ENCODE peak calls at places on chromosomes 6 and 20, in six cellular contexts. Q is mesendoderm, N is H1, A is IMR-90, Z is mesenchymal stem cell, U is neuronal stem cell. Y is an unnamed sample.

GRCh38 chr20:5191829-5192569 is 65.2 kb downstream of the CDS2 start:
- DNase-seq in Q (peak), N (no peak), U (peak), Z (peak), A (peak), Y (peak)

GRCh38 chr6:108365488-108365887 is 70.6 kb downstream of the AFG1L start:
- DNase-seq in N (no peak), U (no peak), Z (no peak), Q (no peak), A (no peak), Y (no peak)

GRCh38 chr6:101396552-101397173 is 3.2 kb downstream of the GRIK2 start:
- DNase-seq in Q (peak), Z (peak), A (peak), N (no peak), U (peak), Y (peak)

GRCh38 chr6:136822051-136822378 is 377 bp upstream of the PEX7 start:
- DNase-seq in Z (no peak), Q (no peak), A (peak), U (no peak), N (no peak), Y (peak)

GRCh38 chr6:74289881-74290280 is 593.9 kb downstream of the CD109 start:
- DNase-seq in A (peak), Q (no peak), N (no peak), Z (peak), U (no peak), Y (no peak)

GRCh38 chr20:58112017-58112781 is 116.3 kb downstream of the ANKRD60 start:
- DNase-seq in N (no peak), U (no peak), Q (no peak), A (peak), Z (no peak), Y (peak)

GRCh38 chr20:22473293-22473692 is 111.1 kb downstream of the FOXA2 start:
- DNase-seq in N (no peak), A (no peak), Z (no peak), U (no peak), Q (peak), Y (no peak)

GRCh38 chr6:74369556-74369993 is 673.6 kb downstream of the CD109 start:
- DNase-seq in Z (peak), A (peak), N (no peak), Q (no peak), U (no peak), Y (no peak)

DNA sequence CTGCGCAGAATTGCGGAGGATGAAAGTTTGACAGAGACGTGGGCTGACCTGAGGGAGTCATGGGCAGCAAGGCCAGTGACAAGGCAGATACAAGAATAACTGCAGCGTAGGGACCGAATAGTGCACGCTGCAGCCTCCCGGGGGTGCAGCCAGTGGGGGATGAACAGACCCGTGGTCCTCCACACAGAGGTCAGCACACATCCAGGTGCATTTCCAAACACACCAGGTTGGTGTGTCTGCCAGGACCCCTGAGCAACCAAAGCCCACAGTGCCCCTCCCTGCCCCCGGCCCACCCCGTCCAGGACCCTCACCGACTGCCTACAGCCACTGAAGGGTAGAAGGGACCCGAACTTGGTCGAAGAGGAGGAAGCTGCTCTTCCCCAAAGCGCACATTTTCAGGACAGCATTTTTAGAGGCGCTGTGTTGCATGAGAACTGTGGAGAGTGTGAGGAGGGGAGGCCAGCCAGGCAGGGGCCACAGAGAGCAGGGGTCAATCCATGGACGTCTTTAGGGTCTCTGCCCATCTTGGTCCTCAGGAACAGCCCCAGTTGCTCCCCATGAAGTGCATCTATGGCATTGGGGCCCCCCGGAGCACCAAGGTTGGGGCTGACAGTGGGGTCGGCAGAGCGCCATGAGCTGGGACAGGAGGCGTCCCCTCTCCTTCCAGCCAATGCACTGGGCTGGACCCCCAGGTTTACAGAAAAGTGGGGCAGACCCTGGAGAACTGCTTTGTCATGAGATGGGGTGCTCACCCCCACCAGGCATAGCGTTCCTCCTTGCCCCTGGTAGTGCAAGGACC is 157.8 kb upstream of the AFDN start:
- DNase-seq in Z (no peak), Q (no peak), A (no peak), N (no peak), U (no peak), Y (no peak)
- H2BK5ac ChIP-seq in Z (no peak), Q (no peak), A (no peak), N (no peak), U (peak), Y (no peak)

GRCh38 chr6:26234421-26235239 is 130.4 kb upstream of the BTN3A2 start:
- DNase-seq in Z (peak), A (peak), N (no peak), U (no peak), Q (peak), Y (peak)
- H4K8ac ChIP-seq in Z (peak), A (no peak), N (no peak), U (no peak), Q (no peak), Y (no peak)

DNA sequence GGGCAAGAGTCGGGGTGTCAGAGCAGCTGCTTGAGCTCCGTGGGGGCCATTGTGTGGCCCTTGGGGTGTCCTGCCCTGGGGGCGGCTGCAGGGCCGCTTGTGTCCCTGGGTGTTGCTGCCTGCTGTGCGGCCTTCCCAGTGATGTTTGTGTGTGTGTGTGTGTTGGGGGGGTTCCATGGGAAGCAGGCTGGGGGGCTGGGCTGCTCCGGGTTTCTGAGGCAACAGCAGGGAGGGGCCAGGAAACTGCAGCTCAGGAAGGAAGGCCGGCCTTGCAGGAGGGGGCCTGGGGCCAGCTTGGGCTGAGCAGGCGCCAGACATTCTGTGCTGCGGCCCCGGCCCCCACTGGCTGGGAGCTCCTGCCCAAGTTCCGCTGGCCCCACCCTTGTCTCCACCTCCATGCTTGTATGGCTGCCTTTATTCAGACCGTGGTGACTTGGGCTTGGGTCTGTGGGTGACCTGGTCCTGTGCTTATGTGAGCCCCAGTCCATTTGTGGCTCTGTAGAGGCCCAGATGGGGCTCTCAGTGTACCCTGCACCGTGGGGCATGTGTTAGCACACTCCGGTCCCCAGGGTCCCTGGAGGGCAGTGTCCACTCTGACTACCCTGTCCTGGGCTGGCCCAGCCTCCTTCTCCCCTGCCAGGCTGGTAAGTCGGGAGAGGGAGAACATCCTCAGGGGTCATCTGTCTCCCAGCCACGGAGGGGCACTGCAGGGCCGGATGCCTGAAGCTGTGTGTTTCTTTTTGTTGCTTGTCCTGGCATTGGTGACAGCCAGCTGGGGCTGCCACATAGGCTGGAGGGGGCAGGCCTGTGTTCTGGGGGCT is 4.6 kb upstream of the SOX18 start:
- DNase-seq in Q (peak), U (no peak), Z (peak), A (no peak), N (no peak), Y (peak)
- H2BK5ac ChIP-seq in Q (peak), U (peak), Z (no peak), A (no peak), N (peak), Y (no peak)

GRCh38 chr6:37222992-37223391 is 34.6 kb upstream of the TBC1D22B start:
- DNase-seq in N (no peak), A (no peak), Q (no peak), U (no peak), Z (no peak), Y (no peak)

GRCh38 chr6:37221585-37222124 is 35.9 kb upstream of the TBC1D22B start:
- DNase-seq in N (no peak), Q (peak), A (no peak), Z (no peak), U (no peak), Y (no peak)

GRCh38 chr6:37218501-37218900 is 39.1 kb upstream of the TBC1D22B start:
- DNase-seq in U (no peak), A (no peak), Z (no peak), N (no peak), Q (no peak), Y (no peak)

GRCh38 chr6:37225350-37226169 is 32.0 kb upstream of the TBC1D22B start:
- DNase-seq in A (no peak), Z (no peak), U (no peak), Q (no peak), N (no peak), Y (no peak)

GRCh38 chr6:37222125-37222967 is 35.2 kb upstream of the TBC1D22B start:
- DNase-seq in Q (peak), Z (peak), A (peak), N (peak), U (peak), Y (peak)
- H4K8ac ChIP-seq in Q (no peak), Z (peak), A (peak), N (peak), U (no peak), Y (no peak)

GRCh38 chr6:142927274-142927586 is 17.7 kb downstream of the HIVEP2 start:
- DNase-seq in A (no peak), Z (no peak), N (no peak), U (no peak), Q (no peak), Y (no peak)
- H2BK5ac ChIP-seq in A (peak), Z (no peak), N (no peak), U (no peak), Q (no peak), Y (no peak)

GRCh38 chr20:926646-927045 is 10.5 kb upstream of the ANGPT4 start:
- DNase-seq in N (no peak), Z (no peak), A (no peak), Q (no peak), U (no peak), Y (no peak)

GRCh38 chr20:921020-921419 is 4.9 kb upstream of the ANGPT4 start:
- DNase-seq in Q (no peak), U (no peak), N (no peak), Z (no peak), A (no peak), Y (no peak)

GRCh38 chr20:925516-925915 is 9.4 kb upstream of the ANGPT4 start:
- DNase-seq in U (no peak), N (no peak), A (no peak), Q (no peak), Z (no peak), Y (no peak)

GRCh38 chr20:922781-923180 is 6.6 kb upstream of the ANGPT4 start:
- DNase-seq in Q (no peak), Z (no peak), A (no peak), N (no peak), U (no peak), Y (no peak)

DNA sequence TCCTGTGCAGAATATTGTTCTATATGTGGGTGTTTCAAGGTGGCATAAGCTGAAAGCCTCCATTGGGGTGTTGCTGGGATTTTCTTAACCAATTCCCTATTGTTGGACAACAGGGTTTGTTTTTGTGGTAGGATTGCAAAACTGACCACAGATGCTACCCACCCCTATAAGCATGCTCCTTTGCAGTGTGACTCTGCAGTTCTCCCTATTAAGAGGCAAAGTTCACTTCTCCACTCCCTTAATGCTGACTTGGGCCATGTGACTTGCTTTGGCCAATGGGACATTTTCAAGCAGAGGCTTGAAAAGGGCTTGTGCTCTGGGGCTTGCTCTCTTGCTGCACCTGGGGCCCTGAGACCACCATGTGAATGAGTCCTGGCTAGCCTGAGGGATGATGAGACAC is 8.5 kb upstream of the ANGPT4 start:
- DNase-seq in Z (no peak), U (no peak), N (no peak), Q (no peak), A (no peak), Y (no peak)
- H4K8ac ChIP-seq in Z (no peak), U (no peak), N (no peak), Q (no peak), A (no peak), Y (no peak)

DNA sequence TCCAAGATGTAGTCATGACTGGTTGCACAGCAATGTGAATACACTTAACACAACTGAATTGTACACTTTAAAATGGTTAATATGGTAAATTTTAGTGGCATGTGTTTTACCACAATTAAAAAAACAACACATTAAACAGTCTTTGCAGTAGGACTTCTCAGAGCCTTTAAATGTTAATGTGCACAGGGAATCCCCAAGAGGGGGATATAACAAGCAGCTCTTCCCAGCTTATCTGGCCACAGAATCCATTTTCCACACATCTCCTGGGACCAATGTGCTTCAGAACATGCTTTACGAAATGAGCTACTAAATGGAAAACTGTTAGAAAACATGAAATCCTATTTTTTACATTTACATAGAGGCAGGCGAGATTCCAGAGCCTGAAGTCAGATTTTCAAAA is 44.5 kb downstream of the FYN start:
- DNase-seq in Z (no peak), Q (no peak), U (no peak), A (no peak), N (no peak), Y (no peak)
- H2BK5ac ChIP-seq in Z (no peak), Q (no peak), U (no peak), A (no peak), N (no peak), Y (no peak)

GRCh38 chr6:85923013-85923430 is 280.3 kb upstream of the SYNCRIP start:
- DNase-seq in Z (peak), N (peak), U (peak), Q (peak), A (peak), Y (peak)
- H4K8ac ChIP-seq in Z (no peak), N (no peak), U (no peak), Q (no peak), A (no peak), Y (no peak)

GRCh38 chr6:141607956-141608355 is 524.8 kb upstream of the GJE1 start:
- DNase-seq in N (no peak), U (no peak), Q (no peak), Z (no peak), A (peak), Y (no peak)
- H2BK5ac ChIP-seq in N (no peak), U (no peak), Q (no peak), Z (no peak), A (no peak), Y (no peak)